ENCODE peak calls at places on chromosomes 12 and 14, in seven cellular contexts. Z is HepG2, O is HCT116, A is GM12878, N is H1, L is K562, T is SK-N-SH. X is an unnamed sample.

GRCh38 chr12:25123126-25123525 is 71.8 kb downstream of the DNAI7 start:
- DNase-seq in Z (no peak), O (no peak), A (no peak), N (no peak), L (no peak), T (no peak), X (no peak)

GRCh38 chr12:54222609-54223008 is 33.8 kb upstream of the SMUG1 start:
- DNase-seq in Z (no peak), O (no peak), A (no peak), N (no peak), L (no peak), T (no peak), X (no peak)

GRCh38 chr14:103109789-103110415 is 13.4 kb upstream of the TNFAIP2 start:
- DNase-seq in Z (peak), O (peak), A (no peak), N (no peak), L (peak), T (no peak), X (no peak)

GRCh38 chr12:1350055-1350933 is 244.1 kb downstream of the FBXL14 start:
- DNase-seq in Z (no peak), O (no peak), A (no peak), N (no peak), L (no peak), T (no peak), X (peak)

GRCh38 chr14:103095210-103095778 is 769 bp downstream of the EXOC3L4 start:
- DNase-seq in Z (no peak), O (no peak), A (no peak), N (no peak), L (no peak), T (no peak), X (no peak)

GRCh38 chr14:23525611-23526010 is 26.0 kb downstream of the ZFHX2 start:
- DNase-seq in Z (no peak), O (no peak), A (no peak), N (no peak), L (no peak), T (no peak), X (no peak)

GRCh38 chr12:34399631-34400422 is 377.5 kb downstream of the ALG10 start:
- DNase-seq in Z (no peak), O (no peak), A (no peak), N (no peak), L (peak), T (peak), X (no peak)

GRCh38 chr12:58491296-58491695 is 429.0 kb downstream of the LRIG3 start:
- DNase-seq in Z (no peak), O (no peak), A (no peak), N (no peak), L (no peak), T (no peak), X (no peak)

GRCh38 chr12:58413794-58414193 is 472.4 kb downstream of the ATP23 start:
- DNase-seq in Z (no peak), O (no peak), A (no peak), N (no peak), L (no peak), T (no peak), X (no peak)

GRCh38 chr12:120474092-120474960 is 4.8 kb upstream of the SRSF9 start:
- DNase-seq in Z (no peak), O (peak), A (no peak), N (no peak), L (peak), T (peak), X (peak)

GRCh38 chr12:43872396-43872795 is 36.5 kb downstream of the TMEM117 start:
- DNase-seq in Z (no peak), O (no peak), A (no peak), N (no peak), L (no peak), T (no peak), X (no peak)

GRCh38 chr12:117090816-117091711 is 8.2 kb downstream of the TESC start:
- DNase-seq in Z (peak), O (no peak), A (no peak), N (no peak), L (peak), T (no peak), X (no peak)

GRCh38 chr14:88245321-88245720 is 77.7 kb downstream of the KCNK10 start:
- DNase-seq in Z (no peak), O (no peak), A (no peak), N (no peak), L (no peak), T (peak), X (no peak)

GRCh38 chr12:118188690-118189371 is 52.9 kb downstream of the PEBP1 start:
- DNase-seq in Z (no peak), O (no peak), A (no peak), N (no peak), L (no peak), T (peak), X (no peak)

GRCh38 chr12:52259850-52260249 is 14.6 kb upstream of the KRT86 start:
- DNase-seq in Z (no peak), O (no peak), A (no peak), N (no peak), L (no peak), T (no peak), X (no peak)

GRCh38 chr12:27900920-27901879 is 71.3 kb downstream of the PTHLH start:
- DNase-seq in Z (no peak), O (no peak), A (peak), N (no peak), L (no peak), T (no peak), X (no peak)

GRCh38 chr14:42980419-42980818 is 1373.7 kb downstream of the LRFN5 start:
- DNase-seq in Z (no peak), O (no peak), A (no peak), N (peak), L (no peak), T (no peak), X (no peak)

GRCh38 chr12:128025856-128026255 is 241.1 kb upstream of the TMEM132C start:
- DNase-seq in Z (no peak), O (no peak), A (no peak), N (no peak), L (no peak), T (no peak), X (no peak)

GRCh38 chr14:105311838-105312237 is 2.7 kb upstream of the PACS2 start:
- DNase-seq in Z (no peak), O (no peak), A (no peak), N (no peak), L (no peak), T (peak), X (no peak)

GRCh38 chr12:77648716-77649115 is 182.0 kb upstream of the NAV3 start:
- DNase-seq in Z (no peak), O (no peak), A (no peak), N (no peak), L (no peak), T (no peak), X (no peak)

GRCh38 chr14:101122114-101122854 is 218.8 kb upstream of the RTL1 start:
- DNase-seq in Z (no peak), O (no peak), A (no peak), N (no peak), L (no peak), T (peak), X (no peak)
- TF ChIP-seq JUND in Z (no peak), O (no peak), A (no peak), N (no peak), L (no peak), T (no peak), X (no peak)

DNA sequence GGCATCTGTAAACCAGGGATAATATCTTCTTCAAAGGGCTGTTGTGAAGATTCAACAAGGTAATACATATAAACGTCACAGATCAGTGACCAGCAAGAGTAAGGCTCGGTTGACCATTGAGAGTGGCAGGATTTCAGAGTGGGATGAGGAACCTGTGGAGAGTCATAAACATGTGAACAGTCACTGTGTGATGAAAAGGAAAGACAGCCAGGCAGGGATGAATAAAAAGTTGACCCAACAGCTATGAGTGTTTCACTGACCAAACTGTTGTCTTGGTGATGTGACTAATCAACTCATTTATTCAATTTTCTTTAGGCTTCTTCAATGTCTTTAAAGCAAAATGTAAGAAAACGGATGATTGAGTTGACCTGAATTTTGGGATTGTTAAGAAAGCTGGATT is 8.6 kb upstream of the FRMD6 start:
- DNase-seq in Z (no peak), O (no peak), A (no peak), N (no peak), L (no peak), T (no peak), X (no peak)
- TF ChIP-seq JUND in Z (no peak), O (no peak), A (no peak), N (no peak), L (no peak), T (no peak), X (no peak)

GRCh38 chr14:67547224-67547780 is 14.2 kb downstream of the PLEKHH1 start:
- DNase-seq in Z (no peak), O (no peak), A (no peak), N (no peak), L (no peak), T (no peak), X (peak)
- TF ChIP-seq JUND in Z (no peak), O (no peak), A (no peak), N (no peak), L (no peak), T (no peak), X (no peak)

DNA sequence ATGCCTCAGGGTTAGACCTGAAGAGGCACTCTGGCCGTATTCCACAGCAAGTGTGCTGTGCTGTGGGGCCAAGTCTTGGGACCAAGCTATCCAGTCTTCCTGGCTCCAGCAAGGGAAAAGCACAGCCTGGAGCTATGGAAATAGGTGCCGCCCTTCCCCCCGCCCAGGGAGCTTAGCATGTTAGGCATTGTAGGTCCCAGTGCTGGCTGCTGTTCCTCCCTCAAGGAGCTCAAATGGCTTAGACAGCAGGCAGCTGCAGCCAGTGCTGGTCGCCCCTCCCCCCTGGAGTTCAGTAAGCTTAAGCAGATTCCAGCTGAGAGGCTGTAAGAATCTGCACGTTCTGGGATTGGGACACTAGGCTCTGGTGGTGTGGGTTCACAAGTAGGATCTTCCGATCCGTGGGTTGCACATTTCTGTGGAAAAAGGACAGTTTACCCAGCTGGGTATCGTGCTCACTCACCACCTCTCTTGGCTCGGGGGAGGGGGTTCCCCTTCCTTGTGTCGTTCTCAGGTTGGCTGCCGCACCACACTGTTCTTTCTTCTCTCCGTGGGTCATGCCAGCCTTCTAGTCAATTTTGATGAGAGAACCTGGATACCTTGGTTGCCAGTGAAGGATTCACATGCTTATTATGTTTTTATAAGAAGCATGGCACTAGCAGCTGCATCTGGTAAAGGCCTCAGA is 127.3 kb downstream of the CNTN1 start:
- DNase-seq in Z (no peak), O (no peak), A (no peak), N (peak), L (no peak), T (no peak), X (peak)
- TF ChIP-seq JUND in Z (no peak), O (no peak), A (no peak), N (no peak), L (no peak), T (no peak), X (no peak)

GRCh38 chr14:35730871-35731270 is 78.2 kb downstream of the RALGAPA1 start:
- DNase-seq in Z (no peak), O (no peak), A (no peak), N (no peak), L (no peak), T (no peak), X (no peak)
- TF ChIP-seq JUND in Z (no peak), O (no peak), A (no peak), N (no peak), L (no peak), T (no peak), X (no peak)

DNA sequence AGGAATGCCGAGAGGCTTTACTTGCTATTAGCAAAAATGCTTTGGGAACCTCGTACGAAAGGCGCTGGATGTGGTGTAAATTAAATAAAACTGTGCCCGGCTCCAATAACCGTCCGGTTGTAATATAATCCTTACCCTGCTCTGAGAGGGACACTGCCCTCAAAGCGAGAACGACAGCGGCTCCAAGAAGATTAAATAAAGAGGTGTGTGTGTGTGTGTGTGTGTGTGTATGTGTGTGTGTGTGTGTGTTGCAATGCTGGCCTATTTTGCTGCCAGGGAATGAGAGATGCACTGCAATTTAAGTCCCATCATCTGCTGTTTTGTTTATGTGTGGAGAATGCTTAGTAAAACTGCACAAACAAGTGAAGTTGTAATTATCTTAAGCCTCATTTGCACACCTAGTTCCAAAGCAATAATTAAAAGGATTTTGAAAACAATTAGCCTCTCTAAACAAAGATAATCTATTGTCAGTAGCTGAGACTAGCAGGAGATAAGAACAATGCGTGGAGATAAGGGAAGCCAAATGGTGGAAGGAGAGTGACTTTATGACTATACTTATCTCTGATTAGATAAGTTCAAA is 1.2 kb upstream of the SIX1 start:
- DNase-seq in Z (no peak), O (no peak), A (no peak), N (no peak), L (no peak), T (no peak), X (peak)
- TF ChIP-seq JUND in Z (no peak), O (no peak), A (no peak), N (no peak), L (no peak), T (no peak), X (no peak)

GRCh38 chr14:63192085-63192484 is 12.2 kb upstream of the RHOJ start:
- DNase-seq in Z (no peak), O (no peak), A (no peak), N (no peak), L (no peak), T (no peak), X (no peak)
- TF ChIP-seq JUND in Z (no peak), O (no peak), A (no peak), N (no peak), L (no peak), T (no peak), X (no peak)

GRCh38 chr12:12723681-12724420 is 6.7 kb downstream of the CDKN1B start:
- DNase-seq in Z (no peak), O (no peak), A (no peak), N (no peak), L (peak), T (peak), X (no peak)
- TF ChIP-seq JUND in Z (no peak), O (no peak), A (no peak), N (no peak), L (no peak), T (no peak), X (no peak)

DNA sequence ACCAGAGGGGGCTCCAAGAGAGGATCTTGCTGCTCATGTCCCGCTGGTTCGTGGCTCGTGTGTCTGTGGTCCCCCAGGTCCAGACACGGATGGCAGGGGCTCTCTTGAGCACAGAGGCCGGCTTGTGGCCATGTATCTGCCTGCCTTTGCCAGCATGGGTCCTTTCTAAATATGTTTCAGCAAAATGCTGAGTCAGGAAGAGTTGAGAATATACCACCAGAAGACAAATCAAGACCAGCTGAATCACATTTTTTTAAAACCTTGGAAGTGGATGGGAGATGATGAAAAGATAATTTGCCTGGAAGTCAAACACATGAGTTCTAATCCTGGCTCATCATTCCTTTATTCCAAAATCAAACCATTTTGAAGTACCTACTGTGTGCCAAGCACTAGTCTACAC is 58.0 kb downstream of the NUAK1 start:
- DNase-seq in Z (no peak), O (no peak), A (no peak), N (no peak), L (no peak), T (no peak), X (no peak)
- TF ChIP-seq JUND in Z (no peak), O (no peak), A (no peak), N (no peak), L (no peak), T (no peak), X (no peak)

GRCh38 chr14:75833326-75834020 is 148.3 kb downstream of the TGFB3 start:
- DNase-seq in Z (no peak), O (no peak), A (no peak), N (no peak), L (no peak), T (no peak), X (no peak)
- TF ChIP-seq JUND in Z (no peak), O (no peak), A (no peak), N (no peak), L (no peak), T (no peak), X (no peak)